ENCODE peak calls at places on chromosomes 6 and 20, in five cellular contexts. T is GM23338, E is neuronal stem cell, N is mammary epithelial cell, V is HCT116. S is an unnamed sample.

GRCh38 chr6:159760602-159761057 is 1.2 kb upstream of the ACAT2 start:
- DNase-seq in V (no peak), T (peak; percentile 93), E (peak; percentile 41), N (peak; percentile 44), S (peak; percentile 77)

GRCh38 chr6:72911463-72912153 is 289.7 kb downstream of the KCNQ5 start:
- DNase-seq in E (no peak), N (peak; percentile 44), T (no peak), V (no peak), S (peak; percentile 47)

GRCh38 chr6:35014341-35014740 is 125.3 kb downstream of the ANKS1A start:
- DNase-seq in V (no peak), T (no peak), N (no peak), E (no peak), S (no peak)

GRCh38 chr6:52410979-52411378 is 9.2 kb upstream of the EFHC1 start:
- DNase-seq in E (no peak), T (no peak), N (no peak), V (no peak), S (no peak)

GRCh38 chr20:60964911-60965310 is 287.1 kb upstream of the CDH4 start:
- DNase-seq in E (no peak), V (no peak), N (no peak), T (no peak), S (no peak)

GRCh38 chr20:40813708-40814327 is 124.8 kb upstream of the MAFB start:
- DNase-seq in T (no peak), N (no peak), E (no peak), V (no peak), S (no peak)

GRCh38 chr6:121142093-121142492 is 192.2 kb downstream of the TBC1D32 start:
- DNase-seq in E (no peak), N (peak; percentile 2), T (no peak), V (no peak), S (no peak)

GRCh38 chr6:138509371-138509770 is 10.1 kb upstream of the NHSL1 start:
- DNase-seq in E (no peak), T (peak; percentile 71), V (peak; percentile 44), N (peak; percentile 47), S (no peak)

GRCh38 chr6:39191236-39191930 is 37.9 kb downstream of the KCNK5 start:
- DNase-seq in T (no peak), N (no peak), V (no peak), E (no peak), S (no peak)

GRCh38 chr6:77034161-77034560 is 429.1 kb downstream of the HTR1B start:
- DNase-seq in T (peak; percentile 84), N (peak; percentile 83), E (peak; percentile 46), V (no peak), S (peak; percentile 96)

GRCh38 chr6:139722540-139722939 is 348.1 kb upstream of the CITED2 start:
- DNase-seq in V (no peak), E (no peak), N (no peak), T (no peak), S (no peak)

GRCh38 chr6:2634151-2634964 is 116.4 kb downstream of the MYLK4 start:
- DNase-seq in N (peak; percentile 86), E (peak; percentile 77), V (peak; percentile 75), T (peak; percentile 94), S (peak; percentile 62)

GRCh38 chr6:126170875-126171489 is 168.9 kb upstream of the CENPW start:
- DNase-seq in N (peak; percentile 14), T (peak; percentile 83), V (no peak), E (no peak), S (no peak)

GRCh38 chr6:90119618-90120017 is 177.0 kb downstream of the BACH2 start:
- DNase-seq in T (no peak), V (no peak), N (no peak), E (no peak), S (no peak)

GRCh38 chr20:42484790-42485365 is 704.8 kb downstream of the PTPRT start:
- DNase-seq in T (no peak), V (no peak), N (no peak), E (no peak), S (no peak)

GRCh38 chr20:5181492-5181891 is 54.7 kb downstream of the CDS2 start:
- DNase-seq in E (no peak), V (no peak), N (no peak), T (no peak), S (no peak)
- H3K4me2 ChIP-seq in E (no peak overlapping the region), V (no peak overlapping the region), N (no peak overlapping the region), T (no peak overlapping the region), S (no peak overlapping the region)

GRCh38 chr6:150392452-150393220 is 23.8 kb downstream of the IYD start:
- DNase-seq in V (no peak), T (no peak), N (no peak), E (no peak), S (no peak)

GRCh38 chr6:150394053-150394875 is 25.5 kb downstream of the IYD start:
- DNase-seq in T (no peak), E (no peak), N (peak; percentile 35), V (no peak), S (no peak)

GRCh38 chr6:150391890-150392289 is 23.1 kb downstream of the IYD start:
- DNase-seq in E (no peak), N (no peak), T (no peak), V (no peak), S (no peak)

GRCh38 chr6:150395388-150396009 is 26.7 kb downstream of the IYD start:
- DNase-seq in N (peak; percentile 62), V (peak; percentile 49), T (peak; percentile 93), E (peak; percentile 48), S (peak; percentile 34)

DNA sequence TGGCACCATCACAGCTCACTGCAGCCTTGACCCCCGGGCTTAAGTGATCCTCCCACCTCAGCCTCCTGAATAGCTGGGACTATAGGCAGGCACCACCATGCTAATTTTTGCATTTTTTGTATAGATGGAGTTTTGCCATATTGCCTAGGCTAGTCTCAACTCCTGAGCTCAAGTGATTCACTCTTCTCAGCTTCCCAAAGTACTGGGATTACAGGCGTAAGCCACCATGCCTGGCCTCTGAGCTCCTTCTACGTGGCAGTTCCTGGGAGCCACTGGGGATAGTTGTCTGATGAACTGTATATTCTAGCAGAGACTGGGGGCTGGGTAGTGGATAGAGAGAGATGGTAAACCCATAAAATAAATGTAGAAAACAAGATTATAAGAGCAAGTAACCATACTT is 26.1 kb downstream of the IYD start:
- DNase-seq in T (no peak), N (no peak), V (no peak), E (no peak), S (no peak)
- H3K4me1 ChIP-seq in T (no peaks in the 10 kb centered on the region), N (no peaks in the 10 kb centered on the region), V (no peaks in the 10 kb centered on the region), E (no peaks in the 10 kb centered on the region), S (no peaks in the 10 kb centered on the region)

DNA sequence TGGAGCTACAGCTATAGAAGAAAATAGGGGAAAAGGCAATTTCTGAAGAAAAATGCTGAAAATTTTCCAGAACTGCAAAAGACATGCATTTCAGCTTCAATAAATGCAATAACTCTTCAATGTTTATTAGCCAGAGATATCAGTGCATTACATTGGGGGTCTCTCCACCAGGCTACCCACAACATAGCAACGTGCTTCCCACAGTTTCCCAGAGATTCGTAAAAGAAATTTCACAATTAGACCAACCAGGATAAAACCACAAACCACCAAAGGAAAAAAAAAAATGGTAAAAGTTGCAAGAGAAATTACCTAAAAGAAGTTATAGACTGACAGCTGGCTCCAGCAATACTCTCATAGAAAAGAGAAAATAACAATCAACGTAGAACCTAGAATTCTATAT is 16.0 kb downstream of the LY86 start:
- DNase-seq in E (no peak), V (no peak), T (no peak), N (no peak), S (no peak)
- H3K4me2 ChIP-seq in E (no peak overlapping the region), V (no peak overlapping the region), T (no peak overlapping the region), N (no peak overlapping the region), S (no peak overlapping the region)

GRCh38 chr6:71480577-71480976 is 192.0 kb downstream of the OGFRL1 start:
- DNase-seq in E (no peak), N (no peak), T (no peak), V (no peak), S (no peak)
- H3K4me1 ChIP-seq in E (no peaks in the 10 kb centered on the region), N (peaks cover 38% of the 10 kb centered on the region), T (peaks cover 25% of the 10 kb centered on the region), V (no peaks in the 10 kb centered on the region), S (peaks cover 25% of the 10 kb centered on the region)

GRCh38 chr20:49338061-49338460 is 60.2 kb upstream of the ZNFX1 start:
- DNase-seq in E (no peak), T (no peak), N (no peak), V (no peak), S (no peak)
- H3K4me2 ChIP-seq in E (no peak overlapping the region), T (no peak overlapping the region), N (no peak overlapping the region), V (no peak overlapping the region), S (no peak overlapping the region)

S was measured in astrocyte.